ENCODE peak calls at places on chromosomes 16 and 17, in seven cellular contexts. E is uterus, O is psoas muscle, W is left ventricle myocardium inferior, L is right cardiac atrium, P is ovary, K is body of pancreas. Q is an unnamed sample.

GRCh38 chr16:31072540-31073072 is 1.4 kb downstream of the ZNF668 start:
- DNase-seq in W (no peak), K (no peak), P (no peak), L (no peak), O (no peak), E (no peak), Q (no peak)

GRCh38 chr16:54632322-54632721 is 298.3 kb upstream of the IRX5 start:
- DNase-seq in E (no peak), P (no peak), K (no peak), L (no peak), W (no peak), O (no peak), Q (no peak)

GRCh38 chr17:19644493-19645210 is 3.9 kb upstream of the ALDH3A2 start:
- DNase-seq in L (no peak), W (no peak), K (no peak), E (no peak), P (no peak), O (no peak), Q (no peak)

GRCh38 chr16:12170103-12171025 is 193.8 kb downstream of the SNX29 start:
- DNase-seq in K (no peak), P (no peak), L (peak; percentile 63), W (no peak), E (peak; percentile 31), O (peak; percentile 26), Q (no peak)

GRCh38 chr17:68700391-68700790 is 99.2 kb upstream of the FAM20A start:
- DNase-seq in E (no peak), W (no peak), K (no peak), L (peak; percentile 40), P (no peak), O (no peak), Q (no peak)

GRCh38 chr16:3754772-3755171 is 37.4 kb upstream of the TRAP1 start:
- DNase-seq in L (no peak), W (no peak), P (no peak), O (no peak), K (no peak), E (no peak), Q (no peak)

GRCh38 chr16:85556456-85557082 is 56.6 kb upstream of the GSE1 start:
- DNase-seq in P (peak; percentile 72), W (no peak), E (peak; percentile 57), K (peak; percentile 73), O (peak; percentile 60), L (peak; percentile 80), Q (no peak)

GRCh38 chr17:44747566-44747965 is 11.2 kb upstream of the ADAM11 start:
- DNase-seq in K (no peak), O (no peak), E (no peak), P (no peak), W (no peak), L (no peak), Q (no peak)

GRCh38 chr16:47110939-47111338 is 32.8 kb downstream of the NETO2 start:
- DNase-seq in W (no peak), K (no peak), P (no peak), L (no peak), O (no peak), E (no peak), Q (no peak)

GRCh38 chr17:78734841-78735641 is 47.0 kb downstream of the CYTH1 start:
- DNase-seq in L (no peak), O (no peak), P (no peak), W (no peak), K (peak; percentile 42), E (no peak), Q (no peak)
- H3K4me1 ChIP-seq in L (peaks cover 31% of the 10 kb centered on the region), O (peaks cover 90% of the 10 kb centered on the region), P (peaks cover 20% of the 10 kb centered on the region), W (peaks cover 97% of the 10 kb centered on the region), K (peaks cover 34% of the 10 kb centered on the region), E (no peaks in the 10 kb centered on the region), Q (peaks cover 71% of the 10 kb centered on the region)

GRCh38 chr17:82295472-82295814 is 21.9 kb upstream of the CSNK1D start:
- DNase-seq in K (no peak), L (no peak), O (no peak), E (no peak), P (no peak), W (no peak), Q (no peak)
- H3K4me1 ChIP-seq in K (peaks cover 65% of the 10 kb centered on the region), L (no peaks in the 10 kb centered on the region), O (peaks cover 36% of the 10 kb centered on the region), E (peaks cover 19% of the 10 kb centered on the region), P (peaks cover 15% of the 10 kb centered on the region), W (peaks cover 53% of the 10 kb centered on the region), Q (no peaks in the 10 kb centered on the region)

DNA sequence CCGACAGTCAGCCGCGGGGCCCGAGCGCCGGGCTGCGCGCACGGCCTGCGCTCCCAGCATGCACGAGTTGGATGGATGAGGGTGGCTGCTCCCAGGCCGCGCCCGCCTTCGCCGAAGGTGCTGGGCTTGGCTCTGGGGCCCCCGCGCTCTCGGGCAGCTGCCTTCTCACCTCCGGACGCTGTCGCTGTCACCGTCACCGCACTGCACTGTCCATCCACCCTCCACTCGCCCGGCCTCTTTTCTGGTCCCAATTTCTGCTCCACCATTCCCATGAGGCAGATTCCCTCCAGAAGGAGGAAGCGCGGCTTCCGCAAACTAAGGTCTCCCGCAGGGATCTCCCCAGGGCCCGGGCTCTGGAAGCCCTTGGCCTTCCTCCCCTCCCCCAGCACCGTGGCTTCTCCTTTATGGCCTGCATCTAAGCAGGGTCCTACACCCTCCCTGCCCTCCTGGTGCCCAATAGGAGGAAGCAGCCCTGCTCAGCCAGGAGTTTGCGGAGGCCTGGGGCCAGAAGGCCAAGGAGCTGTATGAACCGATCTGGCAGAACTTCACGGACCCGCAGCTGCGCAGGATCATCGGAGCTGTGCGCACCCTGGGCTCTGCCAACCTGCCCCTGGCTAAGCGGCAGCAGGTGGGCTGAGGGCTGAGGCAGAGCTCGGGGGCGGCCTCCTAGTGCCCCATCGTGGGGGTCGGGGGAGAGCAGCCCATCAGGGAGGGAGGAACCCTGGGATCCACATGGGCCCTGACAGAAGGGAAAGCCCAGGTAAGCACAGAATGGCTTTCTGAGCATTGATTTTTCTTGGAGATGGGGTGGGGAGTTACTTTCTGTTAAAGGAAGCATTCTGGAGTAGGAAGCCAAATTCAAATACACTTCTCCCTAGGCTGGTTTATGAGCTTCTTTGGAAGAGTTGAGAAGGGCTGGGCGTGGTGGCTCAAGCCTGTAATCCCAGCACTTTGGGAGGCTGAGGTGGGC is 895 bp downstream of the ACE start:
- DNase-seq in W (no peak), P (no peak), E (no peak), O (no peak), L (peak; percentile 59), K (peak; percentile 19), Q (no peak)
- H3K4me1 ChIP-seq in W (peaks cover 63% of the 10 kb centered on the region), P (peaks cover 16% of the 10 kb centered on the region), E (peaks cover 10% of the 10 kb centered on the region), O (peaks cover 11% of the 10 kb centered on the region), L (peaks cover 13% of the 10 kb centered on the region), K (peaks cover 53% of the 10 kb centered on the region), Q (no peaks in the 10 kb centered on the region)

GRCh38 chr17:63827002-63827800 is at the start of the genes FTSJ3 and PSMC5:
- DNase-seq in K (peak; percentile 97), O (peak; percentile 96), W (peak; percentile 95), E (peak; percentile 95), L (peak; percentile 98), P (peak; percentile 91), Q (peak; percentile 96)
- H3K4me1 ChIP-seq in K (peaks cover 33% of the 10 kb centered on the region), O (peaks cover 32% of the 10 kb centered on the region), W (peaks cover 54% of the 10 kb centered on the region), E (peaks cover 10% of the 10 kb centered on the region), L (no peaks in the 10 kb centered on the region), P (peaks cover 3% of the 10 kb centered on the region), Q (no peaks in the 10 kb centered on the region)

Q was measured in right atrium auricular region.